ENCODE peak calls at places on chromosomes 2 and 18, in five cellular contexts. S is GM04503; F is stimulated activated CD8-positive, alpha-beta memory T cell treated with anti-CD3 and anti-CD28 coated beads, Interleukin-7, amount 100 ng/mL, for 1 hour; P is PC-3; E is AG09319. H is an unnamed sample.

GRCh38 chr2:230631470-230631869 is 81.2 kb upstream of the CAB39 start:
- DNase-seq in S (no peak), F (no peak), P (no peak), E (no peak), H (no peak)

GRCh38 chr2:48707466-48707865 is 48.1 kb downstream of the LHCGR start:
- DNase-seq in S (no peak), F (no peak), P (peak), E (no peak), H (no peak)

GRCh38 chr2:37656512-37657423 is 14.7 kb downstream of the CDC42EP3 start:
- DNase-seq in S (no peak), F (no peak), P (no peak), E (no peak), H (no peak)

GRCh38 chr2:30992781-30993180 is 145.5 kb downstream of the GALNT14 start:
- DNase-seq in S (no peak), F (no peak), P (no peak), E (no peak), H (no peak)

GRCh38 chr2:84778921-84779320 is 102.0 kb downstream of the TRABD2A start:
- DNase-seq in S (no peak), F (no peak), P (no peak), E (no peak), H (no peak)

GRCh38 chr2:144201868-144202468 is 318.0 kb downstream of the ZEB2 start:
- DNase-seq in S (no peak), F (no peak), P (peak), E (no peak), H (no peak)

GRCh38 chr18:22465859-22466602 is 48.3 kb upstream of the CTAGE1 start:
- DNase-seq in S (peak), F (peak), P (peak), E (peak), H (no peak)

GRCh38 chr2:204885747-204886146 is 340.5 kb downstream of the PARD3B start:
- DNase-seq in S (no peak), F (no peak), P (no peak), E (no peak), H (no peak)

GRCh38 chr2:233707979-233708644 is 4.6 kb upstream of the UGT1A5 start:
- DNase-seq in S (no peak), F (no peak), P (peak), E (no peak), H (no peak)

GRCh38 chr2:176702169-176702568 is 432.9 kb downstream of the MTX2 start:
- DNase-seq in S (no peak), F (no peak), P (no peak), E (no peak), H (no peak)

GRCh38 chr18:51051105-51051712 is 21.2 kb downstream of the SMAD4 start:
- DNase-seq in S (no peak), F (no peak), P (peak), E (no peak), H (no peak)

GRCh38 chr2:69505710-69506109 is 68.5 kb upstream of the NFU1 start:
- DNase-seq in S (no peak), F (no peak), P (no peak), E (no peak), H (no peak)

GRCh38 chr18:79575891-79576685 is 103.5 kb upstream of the CTDP1 start:
- DNase-seq in S (no peak), F (no peak), P (no peak), E (peak), H (no peak)

GRCh38 chr2:9240745-9241144 is 34.1 kb downstream of the ASAP2 start:
- DNase-seq in S (no peak), F (no peak), P (peak), E (no peak), H (no peak)

GRCh38 chr2:232838406-232838874 is 31.6 kb upstream of the SNORC start:
- DNase-seq in S (no peak), F (peak), P (peak), E (no peak), H (no peak)

GRCh38 chr2:12883911-12884310 is 167.2 kb downstream of the TRIB2 start:
- DNase-seq in S (no peak), F (no peak), P (no peak), E (no peak), H (no peak)

GRCh38 chr18:12247946-12248345 is 6.2 kb upstream of the CIDEA start:
- DNase-seq in S (no peak), F (no peak), P (no peak), E (no peak), H (no peak)

GRCh38 chr2:235146871-235147565 is 195.2 kb downstream of the SH3BP4 start:
- DNase-seq in S (no peak), F (no peak), P (no peak), E (no peak), H (no peak)

GRCh38 chr18:2442006-2442405 is 129.3 kb downstream of the METTL4 start:
- DNase-seq in S (no peak), F (no peak), P (no peak), E (no peak), H (no peak)

GRCh38 chr2:28613181-28613580 is 117.3 kb downstream of the PLB1 start:
- DNase-seq in S (no peak), F (no peak), P (peak), E (no peak), H (no peak)

GRCh38 chr2:233684640-233685039 is 2.9 kb downstream of the UGT1A7 start:
- DNase-seq in S (no peak), F (no peak), P (peak), E (no peak), H (no peak)

GRCh38 chr2:126634273-126634861 is 21.6 kb upstream of the GYPC start:
- DNase-seq in S (no peak), F (no peak), P (peak), E (no peak), H (no peak)

GRCh38 chr2:188675391-188676011 is 298.7 kb upstream of the COL3A1 start:
- DNase-seq in S (no peak), F (no peak), P (peak), E (no peak), H (no peak)

GRCh38 chr18:35267809-35268208 is 22.2 kb downstream of the ZSCAN30 start:
- DNase-seq in S (no peak), F (no peak), P (no peak), E (no peak), H (no peak)

GRCh38 chr2:169018390-169018789 is 12.7 kb downstream of the ABCB11 start:
- DNase-seq in S (no peak), F (no peak), P (no peak), E (no peak), H (no peak)

GRCh38 chr18:69397096-69397495 is 3.6 kb upstream of the DOK6 start:
- DNase-seq in S (no peak), F (no peak), P (peak), E (no peak), H (no peak)

GRCh38 chr18:34457761-34458160 is 233.0 kb upstream of the NOL4 start:
- DNase-seq in S (no peak), F (no peak), P (no peak), E (no peak), H (no peak)

GRCh38 chr2:25062461-25062860 is 20.6 kb downstream of the EFR3B start:
- DNase-seq in S (no peak), F (no peak), P (no peak), E (no peak), H (no peak)

GRCh38 chr2:191870744-191871143 is 23.9 kb upstream of the CAVIN2 start:
- DNase-seq in S (no peak), F (no peak), P (no peak), E (no peak), H (no peak)